ENCODE peak calls at places on chromosomes 2 and 18, in four cellular contexts. One of them, this sample, is unnamed. For H3K9me3, the result is how much of the 10 kb centered on the place peaks cover.

GRCh38 chr2:177553176-177553909 is 160.8 kb downstream of the AGPS start:
- DNase-seq in ascending aorta: no peak
- DNase-seq in neural progenitor cell: no peak
- DNase-seq in body of pancreas: no peak
- DNase-seq in this sample: no peak

GRCh38 chr2:85445316-85446295 is 27.1 kb downstream of the SH2D6 start:
- DNase-seq in ascending aorta: no peak
- DNase-seq in body of pancreas: peak
- DNase-seq in neural progenitor cell: no peak
- DNase-seq in this sample: no peak

GRCh38 chr2:165467921-165468320 is 1.6 kb upstream of the CSRNP3 start:
- DNase-seq in body of pancreas: no peak
- DNase-seq in ascending aorta: no peak
- DNase-seq in neural progenitor cell: no peak
- DNase-seq in this sample: no peak

GRCh38 chr18:58998421-58999203 is 133.9 kb downstream of the ZNF532 start:
- DNase-seq in neural progenitor cell: no peak
- DNase-seq in body of pancreas: peak
- DNase-seq in ascending aorta: no peak
- DNase-seq in this sample: no peak

GRCh38 chr2:159083601-159084000 is 115.2 kb downstream of the TANC1 start:
- DNase-seq in neural progenitor cell: no peak
- DNase-seq in body of pancreas: no peak
- DNase-seq in ascending aorta: no peak
- DNase-seq in this sample: no peak

GRCh38 chr18:79818631-79819030 is 20.9 kb downstream of the KCNG2 start:
- DNase-seq in ascending aorta: no peak
- DNase-seq in neural progenitor cell: no peak
- DNase-seq in body of pancreas: no peak
- DNase-seq in this sample: no peak

GRCh38 chr2:47357475-47357874 is 45.5 kb upstream of the MSH2 start:
- DNase-seq in neural progenitor cell: no peak
- DNase-seq in ascending aorta: no peak
- DNase-seq in body of pancreas: no peak
- DNase-seq in this sample: no peak

GRCh38 chr2:3377279-3377611 is 373 bp downstream of the EIPR1 start:
- DNase-seq in neural progenitor cell: no peak
- DNase-seq in ascending aorta: no peak
- DNase-seq in body of pancreas: no peak
- DNase-seq in this sample: no peak

GRCh38 chr2:37543967-37544366 is 127.5 kb downstream of the CDC42EP3 start:
- DNase-seq in neural progenitor cell: no peak
- DNase-seq in body of pancreas: no peak
- DNase-seq in ascending aorta: no peak
- DNase-seq in this sample: no peak

GRCh38 chr18:10139783-10140410 is 226.1 kb downstream of the VAPA start:
- DNase-seq in body of pancreas: no peak
- DNase-seq in ascending aorta: no peak
- DNase-seq in neural progenitor cell: no peak
- DNase-seq in this sample: no peak

GRCh38 chr18:31223371-31223770 is 60.7 kb upstream of the DSC1 start:
- DNase-seq in neural progenitor cell: no peak
- DNase-seq in ascending aorta: no peak
- DNase-seq in body of pancreas: no peak
- DNase-seq in this sample: no peak

DNA sequence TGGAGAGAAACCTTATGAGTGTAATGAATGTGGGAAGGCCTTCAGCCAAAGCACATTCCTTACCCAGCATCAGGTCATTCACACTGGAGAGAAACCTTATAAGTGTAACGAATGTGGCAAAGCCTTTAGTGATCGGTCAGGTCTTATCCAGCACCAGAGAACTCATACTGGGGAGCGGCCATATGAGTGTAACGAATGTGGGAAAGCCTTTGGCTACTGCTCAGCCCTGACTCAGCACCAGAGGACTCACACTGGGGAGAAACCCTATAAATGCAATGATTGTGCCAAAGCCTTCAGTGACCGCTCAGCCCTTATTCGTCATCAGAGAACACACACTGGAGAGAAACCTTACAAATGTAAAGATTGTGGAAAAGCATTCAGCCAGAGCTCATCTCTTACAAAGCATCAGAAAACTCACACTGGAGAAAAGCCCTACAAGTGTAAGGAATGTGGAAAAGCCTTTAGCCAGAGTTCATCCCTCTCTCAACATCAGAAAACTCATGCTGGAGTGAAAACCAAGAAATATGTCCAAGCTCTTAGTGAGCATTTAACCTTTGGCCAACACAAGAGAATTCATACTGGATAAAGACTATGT is 7.8 kb downstream of the ZNF892 start:
- DNase-seq in ascending aorta: no peak
- DNase-seq in neural progenitor cell: no peak
- DNase-seq in body of pancreas: no peak
- DNase-seq in this sample: no peak
- H3K9me3 ChIP-seq in ascending aorta: half or more
- H3K9me3 ChIP-seq in neural progenitor cell: half or more
- H3K9me3 ChIP-seq in body of pancreas: under half
- H3K9me3 ChIP-seq in this sample: under half

GRCh38 chr2:240850026-240850425 is 18.6 kb upstream of the AGXT start:
- DNase-seq in body of pancreas: no peak
- DNase-seq in ascending aorta: no peak
- DNase-seq in neural progenitor cell: no peak
- DNase-seq in this sample: no peak

GRCh38 chr2:240847817-240848216 is 20.8 kb upstream of the AGXT start:
- DNase-seq in body of pancreas: no peak
- DNase-seq in ascending aorta: no peak
- DNase-seq in neural progenitor cell: no peak
- DNase-seq in this sample: no peak

GRCh38 chr2:240850756-240851077 is 17.9 kb upstream of the AGXT start:
- DNase-seq in ascending aorta: no peak
- DNase-seq in body of pancreas: no peak
- DNase-seq in neural progenitor cell: no peak
- DNase-seq in this sample: no peak

GRCh38 chr2:240846881-240847601 is 21.6 kb upstream of the AGXT start:
- DNase-seq in body of pancreas: peak
- DNase-seq in neural progenitor cell: no peak
- DNase-seq in ascending aorta: no peak
- DNase-seq in this sample: no peak

DNA sequence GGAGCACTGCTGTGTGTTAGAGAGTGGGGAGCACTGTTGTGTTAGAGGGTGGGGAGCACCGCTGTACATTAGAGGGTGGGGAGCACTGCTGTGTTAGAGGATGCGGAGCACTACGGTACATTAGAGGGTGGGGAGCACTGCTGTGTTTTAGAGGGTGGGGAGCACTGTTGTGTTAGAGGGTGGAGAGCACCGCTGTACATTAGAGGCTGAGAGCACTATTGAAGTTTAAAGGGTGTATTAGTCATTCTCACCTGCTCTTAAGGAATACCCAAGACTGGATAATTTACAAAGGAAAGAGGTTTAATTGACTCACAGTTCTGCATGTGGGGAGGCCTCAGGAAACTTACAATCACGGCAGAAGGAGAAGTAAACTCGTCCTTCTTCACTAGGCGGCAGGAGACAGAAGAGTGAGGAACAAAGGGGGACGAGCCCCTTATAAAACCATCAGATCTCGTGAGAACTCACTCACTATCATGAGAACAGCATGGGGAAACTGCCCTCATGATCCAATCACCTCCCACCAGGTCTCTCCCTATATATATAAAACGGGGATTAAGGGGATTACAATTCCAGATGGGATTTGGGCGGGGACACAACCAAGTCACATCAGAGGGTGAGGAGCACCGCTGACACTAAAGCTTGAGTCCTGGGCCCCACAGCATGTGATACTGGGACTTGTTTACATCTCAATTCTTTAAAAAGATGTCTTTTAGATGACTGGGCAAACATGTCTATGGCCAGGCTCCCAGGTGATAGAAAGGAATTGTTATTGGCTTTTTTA is 19.5 kb upstream of the AGXT start:
- DNase-seq in neural progenitor cell: peak
- DNase-seq in body of pancreas: no peak
- DNase-seq in ascending aorta: no peak
- DNase-seq in this sample: no peak
- H3K4me3 ChIP-seq in neural progenitor cell: no peak
- H3K4me3 ChIP-seq in body of pancreas: no peak
- H3K4me3 ChIP-seq in ascending aorta: no peak
- H3K4me3 ChIP-seq in this sample: no peak

GRCh38 chr18:72197598-72197997 is 346.5 kb downstream of the CBLN2 start:
- DNase-seq in ascending aorta: no peak
- DNase-seq in neural progenitor cell: no peak
- DNase-seq in body of pancreas: no peak
- DNase-seq in this sample: no peak

DNA sequence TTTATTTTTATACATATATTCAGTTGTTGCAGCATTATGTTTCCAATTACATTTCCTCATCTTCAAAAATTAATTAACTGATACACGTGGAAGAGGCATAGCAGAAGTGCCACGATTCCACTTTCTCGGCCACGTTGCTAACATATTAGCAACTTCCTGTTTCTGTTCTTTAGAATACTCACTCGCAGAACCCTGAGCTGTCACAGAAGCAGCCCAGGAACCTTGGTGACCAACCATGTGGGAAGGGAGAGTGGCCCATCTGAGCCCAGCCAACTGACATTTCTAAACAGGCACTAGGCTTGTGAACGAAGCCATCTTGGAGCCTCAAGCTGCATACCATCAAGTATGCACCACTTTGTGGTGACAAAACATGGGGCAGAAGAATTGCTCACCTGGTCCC is 350.1 kb downstream of the CBLN2 start:
- DNase-seq in ascending aorta: no peak
- DNase-seq in body of pancreas: no peak
- DNase-seq in neural progenitor cell: no peak
- DNase-seq in this sample: no peak
- H3K9me3 ChIP-seq in ascending aorta: under half
- H3K9me3 ChIP-seq in body of pancreas: under half
- H3K9me3 ChIP-seq in neural progenitor cell: under half
- H3K9me3 ChIP-seq in this sample: under half

DNA sequence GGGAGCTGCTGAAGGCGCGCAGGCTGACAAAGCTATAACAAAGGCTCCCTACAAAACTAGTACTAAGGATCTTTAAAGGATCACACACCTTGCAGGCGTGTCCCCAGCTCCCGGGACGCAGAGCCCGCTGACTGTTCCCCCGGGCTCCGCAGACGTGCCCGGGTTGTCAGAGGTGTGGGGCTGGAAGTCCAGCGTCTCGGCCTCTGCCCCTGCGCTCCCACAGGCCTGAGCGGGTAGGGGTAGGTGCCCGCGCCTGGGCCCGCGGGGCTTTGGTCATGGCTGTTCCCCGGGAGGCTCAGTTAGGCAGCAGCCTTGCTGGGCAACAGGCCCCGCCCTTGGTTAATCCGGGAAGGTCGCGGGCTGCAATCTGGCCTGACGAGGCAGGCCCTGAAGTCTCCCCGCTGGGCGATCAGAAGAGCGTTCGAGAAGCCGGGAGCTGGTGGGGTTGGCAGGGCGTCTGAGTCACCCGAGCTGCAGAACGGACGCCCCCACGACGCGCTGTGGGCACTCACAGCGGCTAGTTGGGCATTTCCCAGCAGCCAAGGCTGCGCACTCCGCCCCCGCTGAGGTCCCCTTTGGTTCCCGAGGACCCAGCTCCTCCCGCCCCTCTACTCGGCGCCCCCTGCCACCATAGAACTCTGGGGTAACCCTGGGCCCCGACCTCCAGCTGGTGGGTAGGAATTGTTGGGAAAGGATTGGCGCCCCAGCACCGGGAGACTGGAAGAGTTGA is 13.6 kb downstream of the POU3F3 start:
- DNase-seq in neural progenitor cell: peak
- DNase-seq in body of pancreas: no peak
- DNase-seq in ascending aorta: no peak
- DNase-seq in this sample: no peak
- H3K4me3 ChIP-seq in neural progenitor cell: peak
- H3K4me3 ChIP-seq in body of pancreas: no peak
- H3K4me3 ChIP-seq in ascending aorta: no peak
- H3K4me3 ChIP-seq in this sample: no peak

GRCh38 chr2:189453998-189454397 is 12.7 kb downstream of the WDR75 start:
- DNase-seq in body of pancreas: no peak
- DNase-seq in ascending aorta: no peak
- DNase-seq in neural progenitor cell: no peak
- DNase-seq in this sample: no peak
- H3K9me3 ChIP-seq in body of pancreas: under half
- H3K9me3 ChIP-seq in ascending aorta: under half
- H3K9me3 ChIP-seq in neural progenitor cell: under half
- H3K9me3 ChIP-seq in this sample: under half

DNA sequence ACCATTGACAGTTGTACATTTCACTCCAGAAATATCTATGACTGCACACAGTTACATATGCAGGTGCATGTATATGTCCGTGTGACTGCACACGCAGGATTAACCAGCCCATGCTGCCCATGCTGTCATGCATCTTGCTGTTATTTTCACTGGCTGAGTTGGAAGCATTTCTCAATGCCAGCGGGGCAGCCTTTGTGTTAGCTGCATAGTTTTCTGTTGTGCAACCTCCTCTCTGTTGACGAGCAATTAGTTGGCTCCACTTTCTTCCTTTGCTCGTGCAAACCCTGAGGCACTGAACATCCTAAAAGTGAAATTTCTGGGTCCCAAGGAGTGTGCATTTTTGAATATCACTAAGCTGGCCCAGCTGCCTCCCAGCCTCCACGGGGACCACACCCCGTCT is 133.4 kb upstream of the GLI2 start:
- DNase-seq in neural progenitor cell: no peak
- DNase-seq in body of pancreas: no peak
- DNase-seq in ascending aorta: no peak
- DNase-seq in this sample: no peak
- H3K4me3 ChIP-seq in neural progenitor cell: no peak
- H3K4me3 ChIP-seq in body of pancreas: no peak
- H3K4me3 ChIP-seq in ascending aorta: no peak
- H3K4me3 ChIP-seq in this sample: no peak